ENCODE peak calls at places on chromosome 7, in eight cellular contexts. One of them, this sample, is unnamed.
A peak's percentile ranks its signal among the peaks of the same experiment; 100 is the strongest.

GRCh38 chr7:43612128-43612527 is 29.2 kb downstream of the STK17A start:
- DNase-seq in GM12864: no peak
- DNase-seq in astrocyte of the cerebellum: no peak
- DNase-seq in body of pancreas: no peak
- DNase-seq in glutamatergic neuron: no peak
- DNase-seq in tibial artery: no peak
- DNase-seq in fibroblast of pulmonary artery: peak; percentile 25
- DNase-seq in tibial nerve: no peak
- DNase-seq in this sample: no peak

GRCh38 chr7:98387136-98387535 is 13.8 kb downstream of the BAIAP2L1 start:
- DNase-seq in GM12864: no peak
- DNase-seq in astrocyte of the cerebellum: no peak
- DNase-seq in body of pancreas: no peak
- DNase-seq in glutamatergic neuron: no peak
- DNase-seq in tibial artery: no peak
- DNase-seq in fibroblast of pulmonary artery: no peak
- DNase-seq in tibial nerve: no peak
- DNase-seq in this sample: no peak

GRCh38 chr7:140542226-140542625 is 62.9 kb upstream of the MKRN1 start:
- DNase-seq in GM12864: no peak
- DNase-seq in astrocyte of the cerebellum: no peak
- DNase-seq in body of pancreas: no peak
- DNase-seq in glutamatergic neuron: no peak
- DNase-seq in tibial artery: peak; percentile 69
- DNase-seq in fibroblast of pulmonary artery: peak; percentile 77
- DNase-seq in tibial nerve: peak; percentile 47
- DNase-seq in this sample: peak; percentile 64

GRCh38 chr7:106153891-106154449 is 41.9 kb upstream of the SYPL1 start:
- DNase-seq in GM12864: peak; percentile 52
- DNase-seq in astrocyte of the cerebellum: peak; percentile 67
- DNase-seq in body of pancreas: peak; percentile 84
- DNase-seq in glutamatergic neuron: peak; percentile 86
- DNase-seq in tibial artery: peak; percentile 90
- DNase-seq in fibroblast of pulmonary artery: peak; percentile 87
- DNase-seq in tibial nerve: peak; percentile 61
- DNase-seq in this sample: peak; percentile 86

GRCh38 chr7:33183504-33183903 is 54.1 kb downstream of the BBS9 start:
- DNase-seq in GM12864: no peak
- DNase-seq in astrocyte of the cerebellum: no peak
- DNase-seq in body of pancreas: no peak
- DNase-seq in glutamatergic neuron: no peak
- DNase-seq in tibial artery: no peak
- DNase-seq in fibroblast of pulmonary artery: no peak
- DNase-seq in tibial nerve: no peak
- DNase-seq in this sample: no peak

GRCh38 chr7:64893401-64893800 is 9.7 kb upstream of the ZNF273 start:
- DNase-seq in GM12864: no peak
- DNase-seq in astrocyte of the cerebellum: no peak
- DNase-seq in body of pancreas: no peak
- DNase-seq in glutamatergic neuron: no peak
- DNase-seq in tibial artery: no peak
- DNase-seq in fibroblast of pulmonary artery: no peak
- DNase-seq in tibial nerve: no peak
- DNase-seq in this sample: no peak

GRCh38 chr7:91345449-91345848 is 81.2 kb downstream of the FZD1 start:
- DNase-seq in GM12864: peak; percentile 26
- DNase-seq in astrocyte of the cerebellum: no peak
- DNase-seq in body of pancreas: no peak
- DNase-seq in glutamatergic neuron: no peak
- DNase-seq in tibial artery: no peak
- DNase-seq in fibroblast of pulmonary artery: no peak
- DNase-seq in tibial nerve: no peak
- DNase-seq in this sample: no peak

GRCh38 chr7:68420342-68420750 is 1177.9 kb upstream of the AUTS2 start:
- DNase-seq in GM12864: no peak
- DNase-seq in astrocyte of the cerebellum: no peak
- DNase-seq in body of pancreas: no peak
- DNase-seq in glutamatergic neuron: no peak
- DNase-seq in tibial artery: peak; percentile 86
- DNase-seq in fibroblast of pulmonary artery: no peak
- DNase-seq in tibial nerve: no peak
- DNase-seq in this sample: no peak

GRCh38 chr7:154433632-154434598 is 381.7 kb downstream of the DPP6 start:
- DNase-seq in GM12864: no peak
- DNase-seq in astrocyte of the cerebellum: no peak
- DNase-seq in body of pancreas: no peak
- DNase-seq in glutamatergic neuron: no peak
- DNase-seq in tibial artery: no peak
- DNase-seq in fibroblast of pulmonary artery: no peak
- DNase-seq in tibial nerve: no peak
- DNase-seq in this sample: no peak

GRCh38 chr7:68321776-68322496 is 1276.3 kb upstream of the AUTS2 start:
- DNase-seq in GM12864: no peak
- DNase-seq in astrocyte of the cerebellum: no peak
- DNase-seq in body of pancreas: no peak
- DNase-seq in glutamatergic neuron: no peak
- DNase-seq in tibial artery: no peak
- DNase-seq in fibroblast of pulmonary artery: no peak
- DNase-seq in tibial nerve: no peak
- DNase-seq in this sample: no peak

GRCh38 chr7:114426824-114427223 is 12.2 kb downstream of the FOXP2 start:
- DNase-seq in GM12864: no peak
- DNase-seq in astrocyte of the cerebellum: peak; percentile 13
- DNase-seq in body of pancreas: no peak
- DNase-seq in glutamatergic neuron: no peak
- DNase-seq in tibial artery: no peak
- DNase-seq in fibroblast of pulmonary artery: peak; percentile 55
- DNase-seq in tibial nerve: no peak
- DNase-seq in this sample: peak; percentile 14
- TF ChIP-seq CTCF in GM12864: peak; percentile 7
- TF ChIP-seq CTCF in astrocyte of the cerebellum: peak; percentile 52
- TF ChIP-seq CTCF in body of pancreas: no peak
- TF ChIP-seq CTCF in glutamatergic neuron: no peak
- TF ChIP-seq CTCF in tibial artery: no peak
- TF ChIP-seq CTCF in fibroblast of pulmonary artery: peak; percentile 46
- TF ChIP-seq CTCF in tibial nerve: no peak
- TF ChIP-seq CTCF in this sample: peak; percentile 34

GRCh38 chr7:36438211-36438610 is 48.5 kb downstream of the ANLN start:
- DNase-seq in GM12864: no peak
- DNase-seq in astrocyte of the cerebellum: no peak
- DNase-seq in body of pancreas: no peak
- DNase-seq in glutamatergic neuron: no peak
- DNase-seq in tibial artery: no peak
- DNase-seq in fibroblast of pulmonary artery: no peak
- DNase-seq in tibial nerve: no peak
- DNase-seq in this sample: no peak

GRCh38 chr7:36439624-36440023 is 50.0 kb downstream of the ANLN start:
- DNase-seq in GM12864: no peak
- DNase-seq in astrocyte of the cerebellum: no peak
- DNase-seq in body of pancreas: no peak
- DNase-seq in glutamatergic neuron: no peak
- DNase-seq in tibial artery: no peak
- DNase-seq in fibroblast of pulmonary artery: no peak
- DNase-seq in tibial nerve: no peak
- DNase-seq in this sample: no peak

GRCh38 chr7:36441344-36442022 is 51.8 kb downstream of the ANLN start:
- DNase-seq in GM12864: no peak
- DNase-seq in astrocyte of the cerebellum: no peak
- DNase-seq in body of pancreas: peak; percentile 28
- DNase-seq in glutamatergic neuron: no peak
- DNase-seq in tibial artery: no peak
- DNase-seq in fibroblast of pulmonary artery: no peak
- DNase-seq in tibial nerve: no peak
- DNase-seq in this sample: no peak

GRCh38 chr7:36440880-36441279 is 51.2 kb downstream of the ANLN start:
- DNase-seq in GM12864: no peak
- DNase-seq in astrocyte of the cerebellum: peak; percentile 13
- DNase-seq in body of pancreas: no peak
- DNase-seq in glutamatergic neuron: no peak
- DNase-seq in tibial artery: no peak
- DNase-seq in fibroblast of pulmonary artery: peak; percentile 64
- DNase-seq in tibial nerve: no peak
- DNase-seq in this sample: peak; percentile 22
- TF ChIP-seq CTCF in GM12864: peak; percentile 32
- TF ChIP-seq CTCF in astrocyte of the cerebellum: peak; percentile 36
- TF ChIP-seq CTCF in body of pancreas: peak; percentile 20
- TF ChIP-seq CTCF in glutamatergic neuron: peak; percentile 48
- TF ChIP-seq CTCF in tibial artery: peak; percentile 40
- TF ChIP-seq CTCF in fibroblast of pulmonary artery: peak; percentile 54
- TF ChIP-seq CTCF in tibial nerve: peak; percentile 29
- TF ChIP-seq CTCF in this sample: peak; percentile 24

DNA sequence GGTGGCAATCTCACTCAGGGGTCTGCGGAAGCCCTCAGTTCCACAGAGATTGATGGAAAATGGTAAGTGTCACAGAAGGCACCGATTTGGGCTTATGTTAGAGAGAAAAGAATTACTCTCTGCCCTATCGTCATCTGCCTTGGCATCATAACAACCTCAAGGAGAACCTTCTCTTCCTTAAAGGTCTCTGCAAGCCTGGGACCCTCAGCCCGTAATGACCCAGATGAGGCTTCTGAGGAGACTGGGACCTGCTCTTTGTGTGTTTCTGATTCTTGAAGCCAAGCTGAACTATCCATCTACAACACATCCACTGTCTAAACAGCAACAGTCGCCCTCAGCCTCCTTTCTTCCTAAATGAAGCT is 263.1 kb upstream of the AOAH start:
- DNase-seq in GM12864: no peak
- DNase-seq in astrocyte of the cerebellum: no peak
- DNase-seq in body of pancreas: no peak
- DNase-seq in glutamatergic neuron: no peak
- DNase-seq in tibial artery: no peak
- DNase-seq in fibroblast of pulmonary artery: no peak
- DNase-seq in tibial nerve: no peak
- DNase-seq in this sample: no peak
- TF ChIP-seq CTCF in GM12864: no peak
- TF ChIP-seq CTCF in astrocyte of the cerebellum: no peak
- TF ChIP-seq CTCF in body of pancreas: no peak
- TF ChIP-seq CTCF in glutamatergic neuron: peak; percentile 38
- TF ChIP-seq CTCF in tibial artery: no peak
- TF ChIP-seq CTCF in fibroblast of pulmonary artery: no peak
- TF ChIP-seq CTCF in tibial nerve: no peak
- TF ChIP-seq CTCF in this sample: no peak

GRCh38 chr7:12965767-12966166 is 278.3 kb downstream of the ARL4A start:
- DNase-seq in GM12864: no peak
- DNase-seq in astrocyte of the cerebellum: no peak
- DNase-seq in body of pancreas: no peak
- DNase-seq in glutamatergic neuron: no peak
- DNase-seq in tibial artery: no peak
- DNase-seq in fibroblast of pulmonary artery: no peak
- DNase-seq in tibial nerve: no peak
- DNase-seq in this sample: peak; percentile 20
- TF ChIP-seq CTCF in GM12864: no peak
- TF ChIP-seq CTCF in astrocyte of the cerebellum: no peak
- TF ChIP-seq CTCF in body of pancreas: no peak
- TF ChIP-seq CTCF in glutamatergic neuron: no peak
- TF ChIP-seq CTCF in tibial artery: no peak
- TF ChIP-seq CTCF in fibroblast of pulmonary artery: no peak
- TF ChIP-seq CTCF in tibial nerve: no peak
- TF ChIP-seq CTCF in this sample: no peak

This sample was measured in MCF 10A.